ENCODE peak calls at places on chromosomes 5 and 9, in eight cellular contexts. D is RWPE1; O is left lung; M is CD4-positive, alpha-beta T cell; I is WTC11; C is ovary; Y is BJ; T is cardiac muscle cell. S is an unnamed sample.

GRCh38 chr5:72392326-72392733 is 72.2 kb downstream of the PTCD2 start:
- DNase-seq in D (peak), O (no peak), M (no peak), I (no peak), C (no peak), Y (no peak), T (no peak), S (no peak)

GRCh38 chr9:119322137-119322695 is 47.0 kb downstream of the BRINP1 start:
- DNase-seq in D (no peak), O (peak), M (no peak), I (no peak), C (peak), Y (no peak), T (no peak), S (no peak)

GRCh38 chr5:41246376-41246775 is 33.0 kb upstream of the C6 start:
- DNase-seq in D (peak), O (no peak), M (no peak), I (no peak), C (peak), Y (peak), T (peak), S (no peak)

GRCh38 chr9:32627394-32627954 is 8.0 kb downstream of the TAF1L start:
- DNase-seq in D (peak), O (no peak), M (no peak), I (no peak), C (no peak), Y (no peak), T (no peak), S (no peak)

GRCh38 chr5:18281947-18282557 is 647.8 kb downstream of the TAF11L14 start:
- DNase-seq in D (peak), O (no peak), M (no peak), I (no peak), C (no peak), Y (peak), T (peak), S (no peak)

GRCh38 chr5:53170748-53171349 is 61.3 kb upstream of the MOCS2 start:
- DNase-seq in D (peak), O (no peak), M (no peak), I (peak), C (no peak), Y (no peak), T (peak), S (no peak)

GRCh38 chr5:151703780-151704179 is 17.1 kb upstream of the SPARC start:
- DNase-seq in D (no peak), O (no peak), M (no peak), I (no peak), C (no peak), Y (no peak), T (no peak), S (no peak)

GRCh38 chr5:158175664-158176507 is 316.9 kb upstream of the CLINT1 start:
- DNase-seq in D (no peak), O (no peak), M (no peak), I (no peak), C (peak), Y (no peak), T (no peak), S (no peak)

GRCh38 chr5:143114481-143114880 is 289.0 kb downstream of the NR3C1 start:
- DNase-seq in D (peak), O (no peak), M (no peak), I (no peak), C (no peak), Y (no peak), T (no peak), S (no peak)

GRCh38 chr9:79256691-79257213 is 315.0 kb upstream of the TLE4 start:
- DNase-seq in D (peak), O (peak), M (no peak), I (no peak), C (no peak), Y (no peak), T (peak), S (peak)

GRCh38 chr5:68011801-68012200 is 203.8 kb upstream of the PIK3R1 start:
- DNase-seq in D (no peak), O (no peak), M (no peak), I (no peak), C (no peak), Y (no peak), T (peak), S (no peak)

GRCh38 chr5:33696413-33696812 is 195.4 kb downstream of the ADAMTS12 start:
- DNase-seq in D (no peak), O (no peak), M (no peak), I (no peak), C (no peak), Y (no peak), T (no peak), S (no peak)

GRCh38 chr5:100823812-100824211 is 79.3 kb downstream of the ST8SIA4 start:
- DNase-seq in D (no peak), O (no peak), M (no peak), I (no peak), C (no peak), Y (no peak), T (no peak), S (no peak)

GRCh38 chr9:77601476-77602056 is 46.6 kb downstream of the GNA14 start:
- DNase-seq in D (no peak), O (no peak), M (no peak), I (no peak), C (no peak), Y (no peak), T (no peak), S (no peak)

GRCh38 chr9:93088656-93089015 is 7.4 kb upstream of the CARD19 start:
- DNase-seq in D (no peak), O (no peak), M (no peak), I (no peak), C (no peak), Y (no peak), T (no peak), S (no peak)

GRCh38 chr9:70257512-70257911 is 1.3 kb upstream of the SMC5 start:
- DNase-seq in D (no peak), O (no peak), M (no peak), I (no peak), C (no peak), Y (no peak), T (no peak), S (no peak)

GRCh38 chr9:87707805-87708500 is 18.0 kb upstream of the CTSL start:
- DNase-seq in D (no peak), O (no peak), M (no peak), I (no peak), C (no peak), Y (no peak), T (no peak), S (no peak)

GRCh38 chr9:117825609-117826347 is 121.6 kb downstream of the TLR4 start:
- DNase-seq in D (no peak), O (no peak), M (peak), I (no peak), C (no peak), Y (no peak), T (no peak), S (no peak)

GRCh38 chr9:76626980-76627379 is 137.3 kb upstream of the PCA3 start:
- DNase-seq in D (no peak), O (no peak), M (no peak), I (no peak), C (no peak), Y (no peak), T (no peak), S (no peak)

GRCh38 chr9:10265102-10265708 is 347.6 kb downstream of the PTPRD start:
- DNase-seq in D (peak), O (no peak), M (no peak), I (no peak), C (no peak), Y (peak), T (peak), S (no peak)

GRCh38 chr5:154756203-154756870 is 1.2 kb downstream of the LARP1 start:
- DNase-seq in D (peak), O (peak), M (peak), I (no peak), C (peak), Y (no peak), T (peak), S (peak)

DNA sequence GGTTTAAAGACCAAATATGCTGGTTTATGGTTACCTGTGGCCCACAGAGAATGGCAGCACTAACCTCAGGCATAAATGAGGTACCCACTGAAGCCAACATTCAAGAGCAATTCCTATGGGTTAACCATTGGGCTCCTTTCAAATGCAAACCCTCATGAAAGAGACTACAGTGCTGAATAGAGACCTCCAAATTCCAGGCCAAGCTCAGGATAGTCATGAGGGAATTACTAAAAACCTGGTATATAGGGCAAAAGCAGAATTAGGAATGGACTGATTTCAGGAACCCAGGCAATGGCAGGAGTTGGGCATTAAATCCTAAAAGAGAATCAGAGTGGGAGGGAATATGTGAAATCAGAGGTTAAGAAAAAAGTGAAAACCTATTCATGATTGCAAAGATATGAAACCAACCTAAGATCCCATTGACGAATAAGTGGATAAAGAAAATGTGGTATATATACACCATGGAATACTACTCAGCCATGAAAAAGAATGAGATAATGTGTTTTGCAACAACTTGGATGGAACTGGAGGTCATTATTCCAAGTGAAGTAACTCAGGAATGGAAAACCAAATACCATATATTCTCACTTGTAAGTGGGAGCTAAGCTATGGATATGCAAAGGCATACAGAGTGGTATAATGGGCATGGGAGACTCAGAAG is 51.6 kb downstream of the PDCD1LG2 start:
- DNase-seq in D (no peak), O (no peak), M (no peak), I (no peak), C (no peak), Y (no peak), T (no peak), S (no peak)
- TF ChIP-seq CTCF in D (no peak), O (no peak), M (no peak), I (no peak), C (no peak), Y (no peak), T (no peak), S (no peak)

GRCh38 chr9:134058716-134059115 is 9.1 kb downstream of the BRD3 start:
- DNase-seq in D (peak), O (no peak), M (no peak), I (no peak), C (no peak), Y (no peak), T (no peak), S (peak)
- TF ChIP-seq CTCF in D (no peak), O (no peak), M (no peak), I (no peak), C (no peak), Y (no peak), T (peak), S (no peak)

GRCh38 chr5:129135633-129136032 is 41.1 kb downstream of the ISOC1 start:
- DNase-seq in D (no peak), O (no peak), M (no peak), I (peak), C (no peak), Y (no peak), T (peak), S (no peak)
- TF ChIP-seq CTCF in D (no peak), O (no peak), M (no peak), I (no peak), C (no peak), Y (no peak), T (no peak), S (no peak)

DNA sequence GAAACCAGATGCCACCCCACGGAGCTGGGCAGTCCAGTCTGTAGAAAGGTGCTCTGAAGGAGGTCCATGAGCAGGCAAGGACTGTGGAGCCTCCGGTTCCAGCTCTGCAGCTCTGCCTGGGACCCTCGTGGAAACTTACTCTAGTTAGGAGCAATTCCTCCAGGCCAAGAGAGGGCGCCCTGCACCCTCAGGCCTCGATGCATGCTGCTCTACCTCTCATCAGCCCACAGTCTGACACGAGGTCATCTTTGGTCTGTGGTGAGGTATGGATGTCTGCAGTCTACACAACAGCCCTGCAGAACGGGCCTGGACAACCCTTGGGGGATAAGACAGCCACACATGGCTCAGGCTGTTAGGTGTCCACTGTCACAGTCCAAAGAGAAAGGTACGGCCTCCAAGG is 50.6 kb upstream of the UBTD2 start:
- DNase-seq in D (no peak), O (no peak), M (no peak), I (peak), C (no peak), Y (no peak), T (no peak), S (no peak)
- TF ChIP-seq CTCF in D (no peak), O (no peak), M (no peak), I (no peak), C (no peak), Y (peak), T (no peak), S (no peak)

DNA sequence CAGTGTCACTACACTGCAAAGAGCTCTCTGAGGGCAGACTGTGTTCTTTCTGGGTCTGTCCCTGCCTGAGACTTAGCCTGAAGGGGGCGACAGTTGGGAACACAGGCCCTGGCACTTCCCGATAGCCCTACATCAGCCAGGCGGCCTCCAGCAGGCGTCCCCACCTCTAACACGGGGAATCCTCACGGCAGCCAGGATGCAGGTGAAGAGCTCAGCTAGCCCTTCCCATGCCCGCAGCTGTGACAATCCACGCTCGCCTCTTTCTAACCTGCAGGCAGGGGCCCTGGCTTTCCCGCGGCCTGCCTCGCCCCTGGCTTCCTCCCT is 5.9 kb downstream of the MED22 start:
- DNase-seq in D (no peak), O (peak), M (no peak), I (peak), C (no peak), Y (no peak), T (no peak), S (peak)
- TF ChIP-seq CTCF in D (no peak), O (no peak), M (no peak), I (no peak), C (no peak), Y (peak), T (peak), S (peak)

GRCh38 chr5:5430136-5430535 is 7.7 kb downstream of the ICE1 start:
- DNase-seq in D (no peak), O (no peak), M (no peak), I (no peak), C (no peak), Y (no peak), T (no peak), S (no peak)
- TF ChIP-seq CTCF in D (no peak), O (no peak), M (no peak), I (no peak), C (no peak), Y (no peak), T (no peak), S (no peak)

DNA sequence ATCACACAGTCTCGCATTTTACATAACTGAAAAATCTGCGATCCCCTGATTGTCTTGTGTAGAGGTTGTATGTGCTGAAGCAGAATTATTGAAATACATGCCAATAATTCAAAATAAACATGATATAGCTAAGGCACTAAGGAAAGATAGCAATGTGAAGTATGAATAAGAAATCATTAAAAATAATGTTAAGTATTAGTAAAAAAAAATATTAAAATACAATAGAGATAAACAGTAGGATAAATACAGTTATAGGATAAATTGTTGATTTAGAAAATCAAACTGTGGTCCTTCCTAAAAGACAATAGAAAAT is 121.1 kb downstream of the FBXL17 start:
- DNase-seq in D (no peak), O (no peak), M (no peak), I (no peak), C (no peak), Y (no peak), T (no peak), S (no peak)
- TF ChIP-seq CTCF in D (peak), O (no peak), M (peak), I (no peak), C (no peak), Y (no peak), T (no peak), S (peak)

GRCh38 chr9:19085295-19085694 is 17.4 kb downstream of the HAUS6 start:
- DNase-seq in D (peak), O (no peak), M (no peak), I (no peak), C (no peak), Y (no peak), T (peak), S (no peak)
- TF ChIP-seq CTCF in D (peak), O (peak), M (peak), I (peak), C (no peak), Y (peak), T (peak), S (peak)